ENCODE peak calls at places on chromosomes 1 and 21, in six cellular contexts. N, U, V, F, Y and L are unnamed samples.

GRCh38 chr1:156465747-156466365 is 34.7 kb downstream of the MEF2D start:
- DNase-seq in V (no peak), F (no peak), Y (no peak), U (no peak), N (no peak), L (peak; percentile 57)

GRCh38 chr1:33378976-33379375 is 51.9 kb downstream of the PHC2 start:
- DNase-seq in V (no peak), N (no peak), U (no peak), F (no peak), Y (no peak), L (no peak)

GRCh38 chr1:219927956-219928790 is at the start of gene SLC30A10:
- DNase-seq in U (no peak), V (peak; percentile 10), Y (no peak), F (no peak), N (peak; percentile 57), L (peak; percentile 9)

GRCh38 chr1:99682291-99682751 is 36.4 kb downstream of the PALMD start:
- DNase-seq in U (peak; percentile 19), F (no peak), N (no peak), V (no peak), Y (no peak), L (peak; percentile 89)

GRCh38 chr1:6007318-6008083 is 15.3 kb upstream of the NPHP4 start:
- DNase-seq in F (no peak), N (no peak), Y (no peak), V (no peak), U (no peak), L (no peak)

GRCh38 chr1:206106328-206107167 is 10.6 kb downstream of the AVPR1B start:
- DNase-seq in F (peak; percentile 90), U (peak; percentile 77), Y (peak; percentile 47), V (peak; percentile 81), N (peak; percentile 80), L (peak; percentile 85)

GRCh38 chr1:222240536-222241181 is 307.2 kb downstream of the HHIPL2 start:
- DNase-seq in F (no peak), N (no peak), Y (no peak), V (no peak), U (peak; percentile 14), L (no peak)

GRCh38 chr21:31895069-31895851 is 22.4 kb downstream of the HUNK start:
- DNase-seq in F (no peak), Y (no peak), V (no peak), U (no peak), N (no peak), L (no peak)

GRCh38 chr1:230208619-230209261 is 141.7 kb downstream of the GALNT2 start:
- DNase-seq in U (no peak), F (no peak), Y (no peak), N (no peak), V (no peak), L (no peak)

GRCh38 chr1:7218210-7218832 is 433.1 kb downstream of the CAMTA1 start:
- DNase-seq in V (peak; percentile 44), F (no peak), U (no peak), Y (peak; percentile 25), N (peak; percentile 26), L (peak; percentile 62)

GRCh38 chr1:48043524-48043923 is 46.3 kb upstream of the TRABD2B start:
- DNase-seq in F (no peak), Y (no peak), V (no peak), N (no peak), U (no peak), L (no peak)

GRCh38 chr1:63827411-63828321 is 53.8 kb downstream of the ROR1 start:
- DNase-seq in V (no peak), N (no peak), Y (no peak), U (no peak), F (no peak), L (no peak)

GRCh38 chr21:18245493-18245967 is 897 bp downstream of the CHODL start:
- DNase-seq in N (no peak), V (no peak), U (no peak), Y (no peak), F (no peak), L (no peak)

GRCh38 chr1:214107322-214108096 is 119.7 kb downstream of the PROX1 start:
- DNase-seq in F (no peak), Y (no peak), U (no peak), N (no peak), V (peak; percentile 54), L (peak; percentile 63)

GRCh38 chr1:47963568-47963973 is 33.6 kb downstream of the TRABD2B start:
- DNase-seq in V (peak; percentile 87), N (no peak), U (no peak), F (no peak), Y (no peak), L (no peak)

GRCh38 chr1:19484338-19484792 is 974 bp downstream of the CAPZB start:
- DNase-seq in F (no peak), V (no peak), Y (no peak), N (no peak), U (no peak), L (peak; percentile 10)

GRCh38 chr1:201113451-201114244 is 1.4 kb upstream of the CACNA1S start:
- DNase-seq in N (no peak), Y (no peak), F (no peak), V (no peak), U (no peak), L (no peak)

GRCh38 chr1:52636701-52637695 is 4.0 kb downstream of the SHISAL2A start:
- DNase-seq in Y (no peak), N (peak; percentile 54), F (peak; percentile 47), V (peak; percentile 44), U (peak; percentile 29), L (no peak)

GRCh38 chr21:43779660-43780059 is 3.6 kb upstream of the CSTB start:
- DNase-seq in V (no peak), N (peak; percentile 50), F (no peak), U (no peak), Y (no peak), L (no peak)

GRCh38 chr21:34870246-34870645 is 178.9 kb downstream of the RUNX1 start:
- DNase-seq in N (no peak), F (peak; percentile 81), U (no peak), Y (no peak), V (no peak), L (no peak)
- TF ChIP-seq POLR2A in N (no peak), F (no peak), U (no peak), Y (no peak), V (no peak), L (no peak)

GRCh38 chr1:26693557-26694184 is 2.1 kb upstream of the ARID1A start:
- DNase-seq in N (no peak), U (no peak), F (no peak), Y (no peak), V (no peak), L (no peak)

GRCh38 chr1:26690576-26691031 is 5.2 kb upstream of the ARID1A start:
- DNase-seq in N (no peak), U (no peak), V (no peak), F (no peak), Y (no peak), L (peak; percentile 59)

GRCh38 chr1:26694185-26694572 is 1.6 kb upstream of the ARID1A start:
- DNase-seq in N (no peak), U (no peak), Y (no peak), F (no peak), V (peak; percentile 13), L (no peak)

GRCh38 chr1:26692793-26693490 is 2.9 kb upstream of the ARID1A start:
- DNase-seq in V (peak; percentile 97), F (peak; percentile 97), Y (peak; percentile 92), N (peak; percentile 97), U (peak; percentile 70), L (peak; percentile 98)

DNA sequence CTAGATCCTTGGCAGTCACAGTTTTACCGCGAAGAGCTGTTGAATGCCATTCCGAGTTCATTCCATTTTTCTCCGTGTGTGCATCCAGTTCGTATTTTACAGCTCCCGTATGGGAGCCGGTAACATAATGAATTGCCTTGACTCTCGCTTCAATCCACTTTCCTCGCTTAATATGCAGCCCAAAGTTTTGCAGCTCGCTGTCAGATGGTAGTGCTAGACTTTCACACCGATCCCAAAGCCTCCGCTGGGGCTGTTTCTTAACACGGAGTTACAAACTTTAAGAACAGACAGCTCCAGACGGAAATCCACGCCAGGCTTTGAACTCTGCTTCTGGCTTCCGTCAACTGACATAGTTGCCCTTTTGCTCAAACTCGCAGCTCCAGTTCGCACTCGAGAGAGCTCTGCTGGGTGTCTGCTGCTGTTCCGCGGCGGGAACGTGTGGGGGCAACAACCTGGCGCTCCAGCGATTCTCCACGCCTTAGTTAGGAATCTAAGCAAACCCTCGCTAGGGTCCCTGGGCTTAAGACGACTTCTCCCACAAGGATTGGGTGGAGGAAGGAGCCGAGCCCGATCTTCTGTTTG is 3.5 kb upstream of the ARID1A start:
- DNase-seq in V (peak; percentile 91), Y (no peak), F (peak; percentile 94), N (peak; percentile 90), U (no peak), L (peak; percentile 92)
- TF ChIP-seq POLR2A in V (peak; percentile 45), Y (peak; percentile 23), F (peak; percentile 62), N (peak; percentile 88), U (peak; percentile 66), L (peak; percentile 59)

DNA sequence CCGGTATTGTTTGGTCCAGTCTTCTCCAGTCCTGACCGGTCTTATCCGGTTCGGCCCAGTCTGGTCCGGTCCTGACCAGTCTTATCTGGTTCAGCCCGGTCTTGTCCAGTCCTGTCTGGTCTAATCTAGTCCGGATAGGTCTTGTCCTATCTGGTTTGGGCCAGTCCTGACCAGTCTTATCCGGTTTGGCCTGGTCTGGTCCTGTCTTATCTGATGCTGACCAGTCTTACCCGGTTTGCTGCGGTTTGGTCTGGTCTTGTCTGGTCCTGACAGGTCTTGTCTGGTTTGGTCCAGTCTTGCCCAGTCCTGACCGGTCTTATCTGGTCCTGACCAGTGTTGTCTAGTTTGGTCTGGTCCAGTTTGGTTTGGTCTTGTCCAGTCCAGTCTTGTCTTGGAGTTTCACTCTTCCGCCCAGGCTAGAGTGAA is 30.1 kb downstream of the DHX9 start:
- DNase-seq in Y (no peak), V (no peak), F (no peak), N (no peak), U (no peak), L (no peak)
- TF ChIP-seq POLR2A in Y (no peak), V (no peak), F (no peak), N (no peak), U (no peak), L (peak; percentile 14)

GRCh38 chr1:180502361-180503273 is at the start of gene ACBD6:
- DNase-seq in Y (peak; percentile 54), F (no peak), U (peak; percentile 75), V (peak; percentile 86), N (peak; percentile 84), L (peak; percentile 93)
- TF ChIP-seq POLR2A in Y (peak; percentile 87), F (no peak), U (peak; percentile 86), V (peak; percentile 70), N (peak; percentile 70), L (peak; percentile 18)